ENCODE peak calls at places on chromosome X, in eight cellular contexts. P, A, L, T, Q, B, D and O are unnamed samples.

GRCh38 chrX:130555341-130555740 is 153.6 kb downstream of the RBMX2 start:
- DNase-seq in L (no peak), Q (peak; percentile 1), B (no peak), A (no peak), D (no peak), T (no peak), P (no peak), O (no peak)

GRCh38 chrX:74519870-74520269 is 94.6 kb downstream of the RLIM start:
- DNase-seq in Q (no peak), A (no peak), P (no peak), B (no peak), D (no peak), T (no peak), L (no peak), O (no peak)

GRCh38 chrX:153771261-153771681 is 7.2 kb downstream of the PLXNB3 start:
- DNase-seq in Q (no peak), D (no peak), A (no peak), B (no peak), L (no peak), T (no peak), P (no peak), O (no peak)

GRCh38 chrX:69365349-69365748 is 138.8 kb upstream of the NALF2 start:
- DNase-seq in A (no peak), D (no peak), B (no peak), L (no peak), T (no peak), P (no peak), Q (no peak), O (no peak)

GRCh38 chrX:113274345-113274744 is 433.7 kb upstream of the AMOT start:
- DNase-seq in T (no peak), L (no peak), B (no peak), Q (no peak), P (no peak), D (no peak), A (no peak), O (no peak)

GRCh38 chrX:149392896-149393295 is 112.2 kb downstream of the IDS start:
- DNase-seq in Q (no peak), L (peak; percentile 24), D (no peak), P (no peak), B (no peak), T (no peak), A (no peak), O (no peak)

GRCh38 chrX:45614853-45615252 is 414.2 kb upstream of the DIPK2B start:
- DNase-seq in T (no peak), P (no peak), B (no peak), Q (no peak), A (no peak), L (no peak), D (no peak), O (no peak)

GRCh38 chrX:77404318-77404878 is 42.8 kb upstream of the FGF16 start:
- DNase-seq in B (no peak), P (no peak), L (no peak), D (no peak), A (no peak), Q (no peak), T (no peak), O (no peak)

GRCh38 chrX:5907202-5907601 is 321.5 kb downstream of the NLGN4X start:
- DNase-seq in Q (no peak), D (no peak), P (no peak), L (no peak), A (no peak), B (no peak), T (no peak), O (no peak)

GRCh38 chrX:9690046-9690445 is 75.6 kb downstream of the GPR143 start:
- DNase-seq in T (no peak), Q (no peak), L (no peak), B (no peak), D (no peak), A (no peak), P (no peak), O (no peak)

GRCh38 chrX:17736856-17737706 is at the start of gene SCML1:
- DNase-seq in P (peak; percentile 98), D (peak; percentile 72), L (peak; percentile 98), T (peak; percentile 94), B (peak; percentile 84), A (peak; percentile 73), Q (peak; percentile 91), O (peak; percentile 92)

GRCh38 chrX:2464677-2465166 is 36.1 kb downstream of the DHRSX start:
- DNase-seq in D (no peak), B (no peak), P (no peak), A (no peak), Q (no peak), T (peak; percentile 63), L (no peak), O (no peak)

GRCh38 chrX:100083146-100083715 is 326.8 kb downstream of the PCDH19 start:
- DNase-seq in D (no peak), P (no peak), B (no peak), L (peak; percentile 43), Q (no peak), A (no peak), T (no peak), O (no peak)

GRCh38 chrX:19852014-19853005 is 35.1 kb downstream of the SH3KBP1 start:
- DNase-seq in D (no peak), T (peak; percentile 23), Q (no peak), L (no peak), B (no peak), P (peak; percentile 79), A (no peak), O (no peak)

GRCh38 chrX:41002021-41002420 is 83.2 kb upstream of the USP9X start:
- DNase-seq in B (no peak), L (peak; percentile 10), D (no peak), Q (no peak), A (no peak), T (no peak), P (no peak), O (no peak)